ENCODE peak calls at places on chromosomes 4 and X, in six cellular contexts. Q, P, A, F, C and E are unnamed samples.

GRCh38 chrX:14125451-14125850 is 95.8 kb upstream of the GEMIN8 start:
- DNase-seq in P (no peak), F (no peak), C (no peak), Q (no peak), A (no peak), E (no peak)

GRCh38 chrX:121755541-121755940 is 708.1 kb downstream of the GLUD2 start:
- DNase-seq in C (no peak), P (peak), Q (no peak), F (no peak), A (no peak), E (no peak)

GRCh38 chr4:107183155-107183774 is 147.2 kb upstream of the DKK2 start:
- DNase-seq in A (peak), F (no peak), P (peak), Q (no peak), C (peak), E (no peak)

GRCh38 chr4:86220137-86220536 is 139.7 kb downstream of the MAPK10 start:
- DNase-seq in Q (no peak), A (no peak), F (no peak), P (peak), C (no peak), E (no peak)

GRCh38 chr4:163492951-163493504 is 1.5 kb upstream of the TMA16 start:
- DNase-seq in F (no peak), P (no peak), A (no peak), C (no peak), Q (no peak), E (no peak)

GRCh38 chr4:7365472-7366179 is 69.1 kb downstream of the PSAPL1 start:
- DNase-seq in P (no peak), F (peak), A (peak), C (no peak), Q (no peak), E (peak)

GRCh38 chr4:188006285-188006848 is 10.8 kb downstream of the ZFP42 start:
- DNase-seq in C (no peak), A (no peak), Q (no peak), F (no peak), P (no peak), E (no peak)

GRCh38 chr4:111697176-111697962 is 447.9 kb upstream of the FAM241A start:
- DNase-seq in Q (no peak), A (no peak), F (no peak), P (no peak), C (no peak), E (no peak)

GRCh38 chr4:76144546-76144945 is 3.7 kb downstream of the NUP54 start:
- DNase-seq in F (no peak), C (no peak), Q (no peak), A (no peak), P (no peak), E (no peak)

GRCh38 chr4:95499176-95499760 is 49.5 kb downstream of the UNC5C start:
- DNase-seq in P (no peak), C (no peak), Q (no peak), A (no peak), F (no peak), E (no peak)

GRCh38 chr4:126735294-126736132 is 897.2 kb upstream of the INTU start:
- DNase-seq in Q (no peak), C (no peak), A (no peak), F (no peak), P (no peak), E (no peak)

GRCh38 chrX:51568586-51568985 is 50.1 kb downstream of the CENPVL3 start:
- DNase-seq in P (peak), Q (no peak), F (no peak), A (no peak), C (no peak), E (no peak)

GRCh38 chrX:47209508-47210238 is 8.8 kb upstream of the CDK16 start:
- DNase-seq in A (no peak), C (no peak), F (peak), P (no peak), Q (no peak), E (no peak)

GRCh38 chr4:84235545-84235944 is 263.5 kb downstream of the NKX6-1 start:
- DNase-seq in F (no peak), A (no peak), P (no peak), Q (no peak), C (no peak), E (no peak)

GRCh38 chrX:12007881-12008280 is 130.4 kb upstream of the FRMPD4 start:
- DNase-seq in F (no peak), P (peak), Q (no peak), A (no peak), C (peak), E (no peak)

GRCh38 chrX:56026816-56027215 is 205.3 kb upstream of the KLF8 start:
- DNase-seq in P (no peak), C (no peak), Q (no peak), F (no peak), A (no peak), E (no peak)

GRCh38 chrX:3603026-3603661 is 110.3 kb downstream of the PRKX start:
- DNase-seq in P (no peak), Q (no peak), A (no peak), C (no peak), F (no peak), E (no peak)

GRCh38 chrX:56733459-56734046 is 4.5 kb downstream of the NBDY start:
- DNase-seq in P (peak), Q (peak), A (peak), F (no peak), C (no peak), E (peak)

GRCh38 chr4:7518871-7519637 is 84.3 kb upstream of the PSAPL1 start:
- DNase-seq in A (no peak), Q (no peak), F (peak), P (no peak), C (no peak), E (no peak)

GRCh38 chrX:37420179-37420578 is 71.0 kb downstream of the PRRG1 start:
- DNase-seq in Q (no peak), F (no peak), P (peak), A (no peak), C (no peak), E (no peak)

GRCh38 chrX:16114640-16115039 is 8.7 kb upstream of the GRPR start:
- DNase-seq in Q (no peak), C (no peak), P (peak), A (no peak), F (no peak), E (no peak)

GRCh38 chrX:70132244-70132643 is 1.0 kb upstream of the IGBP1 start:
- DNase-seq in A (no peak), F (no peak), Q (no peak), P (no peak), C (no peak), E (no peak)

GRCh38 chr4:139808381-139809206 is 143.0 kb downstream of the MGST2 start:
- DNase-seq in F (no peak), Q (no peak), C (no peak), A (no peak), P (peak), E (no peak)

GRCh38 chr4:173835863-173836262 is 305.8 kb upstream of the HAND2 start:
- DNase-seq in F (peak), P (peak), Q (peak), A (no peak), C (no peak), E (no peak)

GRCh38 chr4:128177376-128177959 is 110.1 kb downstream of the PGRMC2 start:
- DNase-seq in P (peak), Q (no peak), A (no peak), C (peak), F (no peak), E (no peak)

GRCh38 chr4:147773261-147774184 is 41.6 kb downstream of the ARHGAP10 start:
- DNase-seq in A (no peak), P (peak), F (no peak), C (no peak), Q (no peak), E (no peak)

GRCh38 chr4:67437974-67438713 is 107.2 kb downstream of the CENPC start:
- DNase-seq in F (no peak), P (peak), Q (no peak), A (no peak), C (no peak), E (no peak)

GRCh38 chr4:159764343-159764952 is 661.6 kb downstream of the RAPGEF2 start:
- DNase-seq in C (peak), F (no peak), Q (no peak), A (peak), P (peak), E (no peak)

GRCh38 chr4:10079951-10080873 is 36.4 kb downstream of the WDR1 start:
- DNase-seq in Q (peak), A (no peak), P (no peak), F (peak), C (no peak), E (no peak)

GRCh38 chrX:129769467-129770154 is 10.1 kb upstream of the SASH3 start:
- DNase-seq in F (no peak), C (no peak), A (peak), P (no peak), Q (no peak), E (no peak)

GRCh38 chr4:146095091-146095690 is 80.3 kb upstream of the LSM6 start:
- DNase-seq in A (peak), F (no peak), P (peak), Q (no peak), C (peak), E (no peak)

GRCh38 chr4:54913751-54914526 is 211.5 kb downstream of the KDR start:
- DNase-seq in F (no peak), A (no peak), P (peak), C (no peak), Q (no peak), E (no peak)

GRCh38 chr4:113434247-113434587 is 327.3 kb downstream of the CAMK2D start:
- DNase-seq in C (no peak), F (no peak), Q (no peak), A (no peak), P (peak), E (no peak)

GRCh38 chrX:133405498-133406180 is 9.7 kb downstream of the GPC4 start:
- DNase-seq in A (no peak), C (no peak), Q (no peak), F (no peak), P (no peak), E (no peak)

GRCh38 chr4:152360045-152360410 is 175.9 kb downstream of the FBXW7 start:
- DNase-seq in C (no peak), P (peak), Q (no peak), F (no peak), A (no peak), E (no peak)

DNA sequence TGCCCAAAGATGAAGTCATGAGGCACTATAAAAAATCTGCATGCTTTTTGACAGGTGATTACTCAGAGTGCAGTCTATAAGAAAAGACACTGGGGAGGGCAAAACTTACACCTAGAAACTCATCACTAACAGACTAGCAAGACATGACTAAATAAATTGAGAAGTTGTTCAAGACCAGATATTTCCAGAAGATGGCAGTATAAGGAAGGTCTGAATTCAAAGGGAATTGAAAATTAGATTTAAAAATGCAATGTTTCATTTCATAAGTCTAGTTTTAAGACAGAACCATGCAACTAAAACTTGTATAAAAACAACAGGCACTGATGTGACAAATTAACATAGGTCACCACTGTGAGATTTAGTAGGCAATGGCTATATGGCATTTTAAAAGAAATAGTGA is 232.5 kb upstream of the POF1B start:
- DNase-seq in F (no peak), C (no peak), Q (no peak), A (no peak), P (peak), E (no peak)
- TF ChIP-seq CTCF in F (peak), C (peak), Q (no peak), A (peak), P (peak), E (peak)

DNA sequence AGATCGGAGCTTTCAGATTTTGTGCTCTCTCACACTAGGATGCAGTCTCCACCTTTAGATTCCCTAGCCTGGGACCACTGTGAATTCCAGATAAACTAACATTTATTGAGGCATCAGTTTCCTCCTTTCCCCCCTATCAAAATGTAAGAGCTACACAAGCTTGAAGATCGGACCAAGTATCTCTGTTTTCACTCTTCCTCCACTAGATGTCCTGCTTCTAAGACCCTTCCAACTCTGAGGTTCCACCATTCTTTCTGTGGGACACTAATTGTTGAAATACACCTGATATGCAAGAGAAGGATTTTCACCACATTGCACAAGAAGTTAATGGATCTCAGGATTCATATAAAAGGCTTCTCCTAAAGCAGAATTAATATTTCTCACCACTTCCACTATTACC is 43.0 kb upstream of the PHOX2B start:
- DNase-seq in P (no peak), A (no peak), C (no peak), Q (no peak), F (no peak), E (no peak)
- H3K4me3 ChIP-seq in P (no peak), A (no peak), C (no peak), Q (no peak), F (no peak), E (no peak)

GRCh38 chrX:71515039-71515398 is 17.9 kb upstream of the OGT start:
- DNase-seq in Q (no peak), A (no peak), C (no peak), P (peak), F (peak), E (no peak)

GRCh38 chrX:71509289-71509688 is 23.6 kb upstream of the OGT start:
- DNase-seq in F (no peak), P (no peak), A (no peak), C (no peak), Q (no peak), E (no peak)

GRCh38 chrX:71514367-71515038 is 18.4 kb upstream of the OGT start:
- DNase-seq in F (no peak), P (no peak), C (no peak), A (no peak), Q (no peak), E (no peak)
- TF ChIP-seq CTCF in F (no peak), P (no peak), C (no peak), A (no peak), Q (no peak), E (no peak)

DNA sequence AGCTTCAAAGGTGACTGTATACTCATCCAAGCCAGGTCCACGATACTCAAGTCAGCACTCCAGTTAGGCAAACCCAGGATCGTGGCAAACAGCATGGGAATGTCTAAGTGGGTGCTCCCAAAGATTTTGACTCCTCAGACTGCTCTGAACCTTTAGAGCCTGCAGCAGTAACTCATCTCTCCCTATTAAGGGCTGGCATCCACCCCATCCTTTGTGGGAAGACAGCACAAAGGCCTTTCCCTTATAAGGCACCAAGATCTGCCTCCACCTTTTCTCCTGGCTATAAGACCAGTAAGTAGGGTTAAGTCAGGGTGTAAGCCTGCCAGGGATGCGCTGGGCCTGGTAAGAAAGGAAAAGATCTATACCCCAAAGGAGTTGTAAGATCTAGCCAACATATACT is 23.6 kb upstream of the SLC25A43 start:
- DNase-seq in P (peak), F (no peak), Q (no peak), C (no peak), A (no peak), E (no peak)
- H3K4me3 ChIP-seq in P (no peak), F (no peak), Q (no peak), C (no peak), A (no peak), E (no peak)

DNA sequence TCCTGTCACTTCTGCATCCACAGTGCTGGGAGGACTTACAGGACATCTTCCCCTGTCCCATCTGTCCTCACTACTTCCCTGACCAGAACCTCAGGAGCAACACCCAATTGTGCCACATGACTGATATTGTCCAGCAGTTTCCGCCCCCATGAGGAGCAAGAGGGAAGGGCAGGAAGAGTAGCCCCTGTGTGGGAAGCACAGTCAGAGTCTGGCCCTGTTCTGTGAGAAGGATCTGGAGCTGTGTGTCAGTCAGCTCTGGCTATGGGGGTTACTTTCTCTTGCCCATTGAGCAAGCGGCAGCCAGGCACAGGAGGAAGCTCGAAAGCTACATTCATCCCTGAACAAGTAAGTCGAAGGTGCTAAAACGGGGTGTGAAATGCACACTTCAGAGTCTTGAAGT is 14.8 kb upstream of the TRIM60 start:
- DNase-seq in P (no peak), Q (no peak), C (no peak), F (no peak), A (no peak), E (no peak)
- TF ChIP-seq CTCF in P (peak), Q (no peak), C (peak), F (no peak), A (no peak), E (no peak)